ENCODE peak calls at places on chromosomes 13 and 19, in seven cellular contexts. Y is sigmoid colon, K is astrocyte, B is RWPE2, S is BJ, N is neural progenitor cell, R is fibroblast of lung. H is an unnamed sample.

GRCh38 chr19:31648347-31648746 is 299.1 kb upstream of the TSHZ3 start:
- DNase-seq in Y (no peak), K (peak), B (no peak), S (no peak), N (no peak), R (peak), H (no peak)

GRCh38 chr19:30340724-30341595 is 31.2 kb upstream of the ZNF536 start:
- DNase-seq in Y (no peak), K (no peak), B (no peak), S (no peak), N (no peak), R (peak), H (no peak)

GRCh38 chr19:35000647-35001501 is 751 bp downstream of the GRAMD1A start:
- DNase-seq in Y (no peak), K (peak), B (no peak), S (no peak), N (peak), R (peak), H (no peak)

GRCh38 chr13:23749288-23749880 is 139.8 kb downstream of the MIPEP start:
- DNase-seq in Y (no peak), K (no peak), B (no peak), S (no peak), N (no peak), R (no peak), H (no peak)

GRCh38 chr19:38079926-38080380 is 144.1 kb downstream of the DPF1 start:
- DNase-seq in Y (no peak), K (peak), B (no peak), S (peak), N (no peak), R (peak), H (peak)

GRCh38 chr13:111315347-111315995 is 5.0 kb upstream of the TEX29 start:
- DNase-seq in Y (no peak), K (no peak), B (no peak), S (no peak), N (no peak), R (no peak), H (no peak)

GRCh38 chr13:85828094-85828684 is 29.0 kb upstream of the SLITRK6 start:
- DNase-seq in Y (no peak), K (peak), B (no peak), S (no peak), N (peak), R (peak), H (no peak)

GRCh38 chr19:11142528-11143171 is 12.9 kb downstream of the SPC24 start:
- DNase-seq in Y (peak), K (peak), B (peak), S (peak), N (peak), R (peak), H (no peak)

GRCh38 chr13:111636804-111637203 is 316.4 kb downstream of the TEX29 start:
- DNase-seq in Y (peak), K (no peak), B (no peak), S (no peak), N (no peak), R (no peak), H (no peak)

GRCh38 chr13:85772379-85772778 is 26.8 kb downstream of the SLITRK6 start:
- DNase-seq in Y (no peak), K (peak), B (no peak), S (no peak), N (no peak), R (peak), H (no peak)

GRCh38 chr19:44315883-44316282 is 11.1 kb upstream of the ZNF235 start:
- DNase-seq in Y (no peak), K (peak), B (no peak), S (no peak), N (no peak), R (no peak), H (no peak)

GRCh38 chr13:47033216-47033615 is 136.4 kb upstream of the HTR2A start:
- DNase-seq in Y (no peak), K (peak), B (no peak), S (no peak), N (no peak), R (peak), H (peak)
- H3K4me3 ChIP-seq in Y (no peak), K (peak), B (no peak), S (peak), N (no peak), R (peak), H (no peak)

DNA sequence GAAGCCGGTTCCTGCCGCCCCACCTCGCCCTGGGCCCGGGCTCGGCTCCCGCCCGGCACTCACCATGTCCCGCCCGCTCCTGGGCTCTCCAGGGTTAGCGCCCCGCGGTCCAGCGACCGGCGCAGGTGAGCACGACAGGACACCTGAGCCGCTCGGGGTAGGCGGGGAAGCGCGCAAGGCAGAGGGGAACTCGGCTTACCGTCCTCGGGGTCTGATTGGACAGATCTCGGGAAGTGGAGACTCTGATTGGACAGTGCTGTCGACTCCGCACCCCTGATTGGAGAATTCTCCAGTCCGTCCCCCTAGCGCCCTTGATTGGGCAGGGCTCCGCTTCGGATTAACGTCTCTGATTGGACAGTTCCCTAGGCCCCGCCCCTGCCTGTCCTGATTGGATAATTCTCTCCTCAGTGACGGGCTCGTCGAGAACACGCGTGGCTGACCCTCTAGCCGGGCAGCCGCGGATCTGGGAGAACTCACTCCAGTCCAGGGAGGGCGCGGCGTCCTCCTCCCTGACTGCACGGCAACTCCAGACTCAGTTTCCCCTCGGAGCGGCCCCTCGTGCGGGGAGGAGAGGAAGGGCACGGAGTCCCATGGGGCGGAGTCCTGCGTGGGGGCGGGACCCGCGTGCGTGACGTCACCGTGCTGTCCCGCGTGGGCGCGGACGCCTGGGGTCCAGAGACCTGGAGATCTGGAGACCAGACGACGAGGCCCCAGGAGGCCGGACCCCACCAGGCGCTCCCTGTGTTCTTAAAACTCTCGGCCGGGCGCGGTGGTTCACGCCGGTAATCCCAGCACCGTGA is at the start of gene ZNF77:
- DNase-seq in Y (peak), K (peak), B (peak), S (peak), N (peak), R (peak), H (peak)
- TF ChIP-seq CTCF in Y (no peak), K (no peak), B (no peak), S (no peak), N (no peak), R (no peak), H (no peak)

GRCh38 chr19:55636723-55637122 is 4.1 kb upstream of the ZNF580 start:
- DNase-seq in Y (no peak), K (no peak), B (no peak), S (no peak), N (no peak), R (no peak), H (no peak)
- H3K4me3 ChIP-seq in Y (no peak), K (no peak), B (no peak), S (no peak), N (no peak), R (no peak), H (no peak)

DNA sequence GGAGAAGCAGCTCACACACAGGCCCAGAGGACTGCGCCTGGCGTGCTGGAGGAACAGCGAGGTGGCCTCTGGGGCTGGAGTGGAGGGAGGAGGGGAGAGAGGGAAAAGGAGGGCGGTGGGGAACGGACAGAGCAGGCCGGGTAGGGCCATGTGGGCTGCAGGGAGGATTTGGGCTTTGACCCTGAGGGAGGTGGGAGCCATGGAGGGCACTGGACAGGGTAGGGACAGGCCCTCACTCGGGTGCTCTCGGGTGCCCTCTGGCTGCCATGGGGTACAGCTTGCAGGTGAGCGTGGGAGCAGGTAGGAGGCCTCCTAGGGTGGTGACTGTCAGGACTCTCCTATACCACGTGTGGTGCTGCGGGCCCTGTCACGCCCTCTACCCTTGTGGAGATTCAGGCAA is 22.8 kb downstream of the PLIN4 start:
- DNase-seq in Y (no peak), K (no peak), B (peak), S (no peak), N (no peak), R (no peak), H (no peak)
- TF ChIP-seq CTCF in Y (no peak), K (no peak), B (peak), S (no peak), N (no peak), R (no peak), H (peak)

GRCh38 chr13:112968910-112969691 is at the start of gene MCF2L:
- DNase-seq in Y (peak), K (peak), B (peak), S (no peak), N (peak), R (peak), H (no peak)
- H3K4me3 ChIP-seq in Y (peak), K (peak), B (peak), S (no peak), N (peak), R (peak), H (peak)

GRCh38 chr19:17445526-17446165 is 2.8 kb downstream of the TMEM221 start:
- DNase-seq in Y (no peak), K (no peak), B (no peak), S (no peak), N (no peak), R (no peak), H (no peak)

GRCh38 chr19:17447704-17448189 is 721 bp downstream of the TMEM221 start:
- DNase-seq in Y (no peak), K (no peak), B (no peak), S (no peak), N (no peak), R (no peak), H (no peak)

GRCh38 chr19:17450264-17451075 is 2.0 kb upstream of the TMEM221 start:
- DNase-seq in Y (no peak), K (no peak), B (peak), S (no peak), N (no peak), R (no peak), H (no peak)

GRCh38 chr19:17451820-17452219 is 3.4 kb upstream of the TMEM221 start:
- DNase-seq in Y (no peak), K (no peak), B (no peak), S (no peak), N (no peak), R (no peak), H (no peak)

DNA sequence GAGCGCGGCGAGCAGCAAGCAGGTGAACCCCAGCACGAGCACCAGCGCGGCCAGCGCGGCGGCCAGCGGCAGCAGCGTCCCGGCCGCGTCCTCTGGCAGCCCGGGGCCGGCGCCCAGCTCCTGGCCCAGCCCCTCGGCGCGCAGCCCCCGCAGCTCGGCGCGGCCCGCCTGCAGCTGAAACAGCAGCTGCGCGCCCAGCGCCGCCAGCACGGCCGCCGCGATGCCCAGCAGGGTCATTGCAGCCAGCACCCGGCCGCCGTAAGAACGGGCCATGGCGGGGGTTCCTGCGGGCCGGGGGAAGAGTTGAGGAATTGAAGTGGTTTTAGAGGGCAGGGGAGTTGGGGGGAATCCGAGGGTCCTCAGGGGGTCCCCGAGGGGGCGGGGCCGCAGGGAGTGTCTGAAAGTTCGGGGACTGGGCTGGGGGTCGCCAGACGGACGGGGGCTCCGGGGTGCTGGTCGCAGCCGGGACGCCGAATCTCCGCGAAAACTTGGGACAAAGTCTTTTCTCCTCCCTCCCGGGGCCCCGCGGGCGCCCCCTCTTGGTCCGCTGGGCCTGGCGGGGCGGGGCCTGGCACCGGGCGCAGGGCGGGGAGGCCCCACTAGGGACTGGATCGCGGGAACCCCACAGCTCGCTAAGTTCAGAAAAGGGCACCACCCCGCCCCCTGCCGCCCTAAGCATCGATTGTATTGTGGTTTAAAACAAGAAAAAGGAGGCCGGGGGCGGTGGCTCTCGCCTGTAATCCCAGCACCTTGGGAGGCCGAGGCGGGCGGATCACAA is at the start of gene TMEM221:
- DNase-seq in Y (peak), K (no peak), B (no peak), S (no peak), N (peak), R (no peak), H (no peak)
- TF ChIP-seq CTCF in Y (peak), K (no peak), B (peak), S (peak), N (peak), R (peak), H (peak)

H was measured in epithelial cell of proximal tubule.